ENCODE peak calls at places on chromosomes 16 and 17, in ten cellular contexts. O is globus pallidus; F is Daoy; B is posterior cingulate gyrus; C is dermis blood vessel endothelial cell; M is AG08396; T is NCI-H1105 treated with DMSO at 0.1 percent for 48 hours; Z is GM23338; E is activated CD4-positive, alpha-beta T cell treated with anti-CD3 and anti-CD28 coated beads, Interleukin-2, amount 50 U/mL, for 1 hour; K is astrocyte of the spinal cord. N is an unnamed sample.

GRCh38 chr17:36545465-36546417 is 1.0 kb downstream of the GGNBP2 start:
- DNase-seq in M (peak), F (peak), Z (peak), K (peak), T (peak), E (peak), B (peak), O (peak), C (peak), N (peak)

GRCh38 chr16:9297437-9298113 is 206.1 kb downstream of the HAPSTR1 start:
- DNase-seq in M (peak), Z (peak), T (no peak), F (peak), B (peak), E (no peak), O (peak), C (peak), K (no peak), N (peak)

GRCh38 chr16:49023095-49023494 is 258.5 kb downstream of the CBLN1 start:
- DNase-seq in T (peak), K (peak), M (peak), E (no peak), C (no peak), O (no peak), F (peak), Z (no peak), B (no peak), N (peak)

GRCh38 chr17:79011451-79012147 is 2.0 kb upstream of the CANT1 start:
- DNase-seq in Z (no peak), F (peak), O (no peak), T (no peak), C (peak), K (no peak), E (no peak), B (no peak), M (no peak), N (peak)

GRCh38 chr17:55332296-55333041 is 67.7 kb downstream of the HLF start:
- DNase-seq in T (peak), Z (no peak), O (no peak), F (no peak), K (no peak), C (no peak), E (no peak), B (no peak), M (no peak), N (no peak)

GRCh38 chr17:71423871-71424546 is 696.8 kb upstream of the SOX9 start:
- DNase-seq in F (peak), E (no peak), C (no peak), T (no peak), M (no peak), K (peak), B (no peak), O (no peak), Z (peak), N (peak)

GRCh38 chr17:66945451-66945850 is 19.1 kb upstream of the CACNG4 start:
- DNase-seq in K (no peak), F (peak), C (no peak), O (no peak), E (no peak), B (no peak), M (no peak), Z (no peak), T (peak), N (peak)

GRCh38 chr17:71919181-71919580 is 201.6 kb upstream of the SOX9 start:
- DNase-seq in M (no peak), E (no peak), K (no peak), T (no peak), O (peak), C (no peak), Z (no peak), B (no peak), F (no peak), N (no peak)

GRCh38 chr17:40542562-40543411 is 22.5 kb downstream of the CCR7 start:
- DNase-seq in T (no peak), F (peak), B (no peak), O (no peak), Z (no peak), K (peak), C (peak), M (peak), E (peak), N (peak)

GRCh38 chr17:29677139-29677834 is 54.6 kb upstream of the CORO6 start:
- DNase-seq in O (no peak), F (no peak), Z (no peak), E (no peak), K (no peak), M (no peak), C (no peak), B (no peak), T (no peak), N (no peak)

GRCh38 chr16:11833951-11834695 is 17.2 kb downstream of the RSL1D1 start:
- DNase-seq in B (no peak), Z (no peak), K (peak), F (peak), T (no peak), C (no peak), M (peak), O (no peak), E (no peak), N (peak)

GRCh38 chr16:83994087-83994486 is 26.0 kb downstream of the NECAB2 start:
- DNase-seq in E (no peak), B (no peak), C (peak), K (peak), Z (no peak), O (no peak), T (no peak), F (peak), M (peak), N (peak)

GRCh38 chr17:50149425-50150353 is 788 bp downstream of the PPP1R9B start:
- DNase-seq in K (no peak), E (peak), O (peak), F (peak), C (peak), B (peak), M (peak), Z (peak), T (peak), N (peak)

GRCh38 chr17:19753049-19753444 is 4.9 kb upstream of the ALDH3A1 start:
- DNase-seq in B (peak), E (no peak), M (peak), T (peak), F (peak), Z (no peak), C (peak), O (peak), K (peak), N (peak)

GRCh38 chr16:14289692-14290340 is 218.7 kb downstream of the MRTFB start:
- DNase-seq in E (peak), K (no peak), T (peak), Z (peak), M (no peak), B (no peak), F (peak), C (peak), O (no peak), N (no peak)

GRCh38 chr16:67163164-67163902 is 1.2 kb upstream of the HSF4 start:
- DNase-seq in C (peak), E (peak), K (peak), M (peak), Z (peak), B (peak), O (no peak), T (peak), F (peak), N (peak)

GRCh38 chr16:53129281-53130192 is 74.7 kb downstream of the CHD9 start:
- DNase-seq in Z (peak), F (peak), T (no peak), K (peak), O (no peak), E (no peak), C (no peak), M (peak), B (no peak), N (peak)

N was measured in RPMI7951.